ENCODE peak calls at places on chromosomes 4 and X, in four cellular contexts. One of them, this sample, is unnamed.

GRCh38 chrX:46577116-46578005 is 3.8 kb downstream of the CHST7 start:
- DNase-seq in spleen: no peak
- DNase-seq in Peyer's patch: no peak
- DNase-seq in PC-3: peak
- DNase-seq in this sample: peak

GRCh38 chr4:82123934-82124333 is 249.9 kb downstream of the HNRNPD start:
- DNase-seq in PC-3: no peak
- DNase-seq in Peyer's patch: no peak
- DNase-seq in spleen: no peak
- DNase-seq in this sample: no peak

GRCh38 chr4:91116861-91117260 is 989.7 kb downstream of the CCSER1 start:
- DNase-seq in PC-3: peak
- DNase-seq in Peyer's patch: no peak
- DNase-seq in spleen: no peak
- DNase-seq in this sample: no peak

GRCh38 chr4:168857546-168858314 is 152.3 kb downstream of the CBR4 start:
- DNase-seq in spleen: no peak
- DNase-seq in PC-3: no peak
- DNase-seq in Peyer's patch: no peak
- DNase-seq in this sample: peak

GRCh38 chr4:182085051-182085480 is 158.1 kb upstream of the TENM3 start:
- DNase-seq in PC-3: no peak
- DNase-seq in Peyer's patch: no peak
- DNase-seq in spleen: no peak
- DNase-seq in this sample: peak

GRCh38 chrX:101117701-101118100 is 19.7 kb downstream of the CENPI start:
- DNase-seq in Peyer's patch: no peak
- DNase-seq in spleen: no peak
- DNase-seq in PC-3: no peak
- DNase-seq in this sample: no peak

GRCh38 chr4:32073542-32073941 is 1353.4 kb downstream of the PCDH7 start:
- DNase-seq in Peyer's patch: no peak
- DNase-seq in spleen: no peak
- DNase-seq in PC-3: no peak
- DNase-seq in this sample: no peak

GRCh38 chr4:188372856-188373255 is 233.6 kb downstream of the TRIML1 start:
- DNase-seq in spleen: no peak
- DNase-seq in PC-3: peak
- DNase-seq in Peyer's patch: no peak
- DNase-seq in this sample: no peak

GRCh38 chr4:89134775-89135319 is 23.5 kb downstream of the TIGD2 start:
- DNase-seq in spleen: no peak
- DNase-seq in PC-3: no peak
- DNase-seq in Peyer's patch: no peak
- DNase-seq in this sample: peak

GRCh38 chr4:127698789-127699200 is 31.4 kb upstream of the SLC25A31 start:
- DNase-seq in spleen: no peak
- DNase-seq in PC-3: peak
- DNase-seq in Peyer's patch: no peak
- DNase-seq in this sample: peak

GRCh38 chr4:36399762-36400353 is 118.4 kb downstream of the DTHD1 start:
- DNase-seq in spleen: no peak
- DNase-seq in Peyer's patch: peak
- DNase-seq in PC-3: peak
- DNase-seq in this sample: no peak

GRCh38 chr4:10123227-10124101 is 6.9 kb upstream of the WDR1 start:
- DNase-seq in PC-3: no peak
- DNase-seq in spleen: no peak
- DNase-seq in Peyer's patch: peak
- DNase-seq in this sample: peak

GRCh38 chrX:65831268-65831667 is 163.8 kb downstream of the MSN start:
- DNase-seq in spleen: no peak
- DNase-seq in PC-3: no peak
- DNase-seq in Peyer's patch: no peak
- DNase-seq in this sample: no peak

GRCh38 chr4:38980903-38981676 is 51.1 kb downstream of the TMEM156 start:
- DNase-seq in spleen: no peak
- DNase-seq in Peyer's patch: no peak
- DNase-seq in PC-3: no peak
- DNase-seq in this sample: peak

GRCh38 chrX:38929966-38930421 is 128.7 kb downstream of the MID1IP1 start:
- DNase-seq in spleen: no peak
- DNase-seq in Peyer's patch: no peak
- DNase-seq in PC-3: peak
- DNase-seq in this sample: peak

GRCh38 chr4:169059294-169060201 is 49.5 kb upstream of the CBR4 start:
- DNase-seq in Peyer's patch: no peak
- DNase-seq in PC-3: no peak
- DNase-seq in spleen: no peak
- DNase-seq in this sample: no peak

GRCh38 chr4:32748061-32748460 is 2027.9 kb downstream of the PCDH7 start:
- DNase-seq in Peyer's patch: no peak
- DNase-seq in PC-3: no peak
- DNase-seq in spleen: peak
- DNase-seq in this sample: no peak

GRCh38 chr4:59381591-59381990 is 1818.5 kb upstream of the ADGRL3 start:
- DNase-seq in spleen: no peak
- DNase-seq in PC-3: peak
- DNase-seq in Peyer's patch: no peak
- DNase-seq in this sample: no peak

GRCh38 chrX:9851890-9852289 is 65.7 kb downstream of the SHROOM2 start:
- DNase-seq in Peyer's patch: no peak
- DNase-seq in PC-3: no peak
- DNase-seq in spleen: no peak
- DNase-seq in this sample: no peak

GRCh38 chr4:123786955-123787354 is 390.4 kb downstream of the SPRY1 start:
- DNase-seq in PC-3: no peak
- DNase-seq in spleen: no peak
- DNase-seq in Peyer's patch: peak
- DNase-seq in this sample: peak

GRCh38 chr4:176238819-176239218 is 30.2 kb downstream of the ASB5 start:
- DNase-seq in spleen: no peak
- DNase-seq in Peyer's patch: no peak
- DNase-seq in PC-3: peak
- DNase-seq in this sample: peak

GRCh38 chr4:156581693-156582092 is 389.9 kb downstream of the PDGFC start:
- DNase-seq in PC-3: peak
- DNase-seq in Peyer's patch: no peak
- DNase-seq in spleen: no peak
- DNase-seq in this sample: no peak

GRCh38 chrX:136762820-136763452 is 17.8 kb downstream of the ARHGEF6 start:
- DNase-seq in Peyer's patch: no peak
- DNase-seq in spleen: no peak
- DNase-seq in PC-3: no peak
- DNase-seq in this sample: no peak

GRCh38 chr4:78627966-78628678 is 76.6 kb downstream of the ANXA3 start:
- DNase-seq in PC-3: no peak
- DNase-seq in spleen: no peak
- DNase-seq in Peyer's patch: no peak
- DNase-seq in this sample: no peak

GRCh38 chrX:24347871-24348270 is 12.6 kb upstream of the SUPT20HL1 start:
- DNase-seq in PC-3: no peak
- DNase-seq in Peyer's patch: no peak
- DNase-seq in spleen: no peak
- DNase-seq in this sample: no peak

GRCh38 chr4:113445286-113445685 is 316.3 kb downstream of the CAMK2D start:
- DNase-seq in PC-3: peak
- DNase-seq in Peyer's patch: peak
- DNase-seq in spleen: no peak
- DNase-seq in this sample: peak

GRCh38 chrX:69539437-69539836 is 35.3 kb downstream of the NALF2 start:
- DNase-seq in PC-3: no peak
- DNase-seq in Peyer's patch: no peak
- DNase-seq in spleen: no peak
- DNase-seq in this sample: no peak

GRCh38 chr4:7389101-7389701 is 45.5 kb downstream of the PSAPL1 start:
- DNase-seq in spleen: peak
- DNase-seq in Peyer's patch: peak
- DNase-seq in PC-3: no peak
- DNase-seq in this sample: no peak

DNA sequence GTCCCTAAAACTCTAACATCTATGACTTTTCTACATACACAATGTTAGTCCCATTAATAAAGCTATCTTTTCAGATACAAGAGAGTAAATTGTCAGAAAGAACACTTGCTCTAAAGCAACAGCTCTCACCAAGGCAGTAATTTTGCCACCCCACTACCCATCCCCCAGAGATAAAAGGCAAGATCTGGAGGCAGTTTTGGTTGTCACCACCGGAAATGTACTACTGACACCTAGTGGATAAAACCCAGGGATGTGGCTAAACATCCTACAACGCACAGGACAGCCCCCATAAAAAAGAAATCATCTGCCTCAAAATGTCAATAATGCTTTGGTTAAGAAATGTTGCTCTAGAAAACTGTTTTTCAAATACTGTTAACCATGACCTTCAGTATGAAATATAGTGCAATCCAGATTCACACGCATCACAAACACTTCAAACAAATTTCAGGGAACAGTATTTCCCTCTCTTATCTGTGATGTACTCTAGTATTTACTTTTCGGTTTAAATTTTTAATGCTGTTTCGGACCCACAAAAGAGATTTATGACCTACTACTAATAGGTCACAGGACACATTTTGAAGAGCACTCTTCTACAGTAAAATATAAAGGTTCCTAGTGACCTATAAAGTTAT is 5.1 kb downstream of the FBXL5 start:
- DNase-seq in spleen: no peak
- DNase-seq in Peyer's patch: peak
- DNase-seq in PC-3: peak
- DNase-seq in this sample: peak
- H3K4me3 ChIP-seq in spleen: peak
- H3K4me3 ChIP-seq in Peyer's patch: no peak
- H3K4me3 ChIP-seq in PC-3: no peak
- H3K4me3 ChIP-seq in this sample: no peak

DNA sequence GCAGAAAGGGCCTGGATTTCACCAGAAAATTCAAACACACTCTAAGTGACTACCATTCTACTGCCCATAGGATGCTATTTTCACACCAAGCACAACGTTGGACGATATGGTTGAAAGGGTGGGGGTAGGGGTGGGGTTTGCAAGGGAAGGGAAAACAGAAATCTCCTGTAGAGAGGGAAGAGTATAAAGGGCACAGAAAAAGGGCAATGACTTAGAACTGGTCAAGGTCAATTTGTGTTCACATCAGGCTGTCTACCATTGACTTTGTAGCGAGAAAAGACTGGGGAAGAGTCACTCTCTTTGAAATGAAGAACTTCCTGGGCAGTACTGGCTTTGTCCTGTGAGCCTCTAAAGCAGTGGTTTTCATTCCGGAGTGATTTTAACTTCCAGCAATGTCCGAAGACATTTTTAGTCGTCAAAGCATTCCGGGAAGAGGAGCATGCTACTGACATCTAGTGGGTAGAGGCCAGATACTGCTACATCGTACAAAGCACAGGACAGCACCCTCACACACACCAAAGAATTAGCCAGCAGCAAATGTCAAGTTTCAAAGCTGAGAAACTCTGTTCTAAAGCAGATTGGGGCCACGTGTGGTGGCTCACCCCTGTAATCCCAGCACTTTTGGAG is 48.4 kb upstream of the SLC7A3 start:
- DNase-seq in spleen: no peak
- DNase-seq in Peyer's patch: no peak
- DNase-seq in PC-3: peak
- DNase-seq in this sample: peak
- TF ChIP-seq CTCF in spleen: no peak
- TF ChIP-seq CTCF in Peyer's patch: no peak
- TF ChIP-seq CTCF in PC-3: peak
- TF ChIP-seq CTCF in this sample: peak

GRCh38 chr4:147814334-147814733 is 82.4 kb downstream of the ARHGAP10 start:
- DNase-seq in PC-3: peak
- DNase-seq in spleen: no peak
- DNase-seq in Peyer's patch: no peak
- DNase-seq in this sample: no peak

GRCh38 chr4:147816382-147817254 is 84.7 kb downstream of the ARHGAP10 start:
- DNase-seq in Peyer's patch: no peak
- DNase-seq in spleen: no peak
- DNase-seq in PC-3: no peak
- DNase-seq in this sample: no peak

GRCh38 chr4:147811878-147812277 is 80.0 kb downstream of the ARHGAP10 start:
- DNase-seq in Peyer's patch: no peak
- DNase-seq in PC-3: no peak
- DNase-seq in spleen: no peak
- DNase-seq in this sample: no peak

GRCh38 chr4:147813107-147813773 is 81.4 kb downstream of the ARHGAP10 start:
- DNase-seq in Peyer's patch: no peak
- DNase-seq in PC-3: no peak
- DNase-seq in spleen: no peak
- DNase-seq in this sample: no peak

DNA sequence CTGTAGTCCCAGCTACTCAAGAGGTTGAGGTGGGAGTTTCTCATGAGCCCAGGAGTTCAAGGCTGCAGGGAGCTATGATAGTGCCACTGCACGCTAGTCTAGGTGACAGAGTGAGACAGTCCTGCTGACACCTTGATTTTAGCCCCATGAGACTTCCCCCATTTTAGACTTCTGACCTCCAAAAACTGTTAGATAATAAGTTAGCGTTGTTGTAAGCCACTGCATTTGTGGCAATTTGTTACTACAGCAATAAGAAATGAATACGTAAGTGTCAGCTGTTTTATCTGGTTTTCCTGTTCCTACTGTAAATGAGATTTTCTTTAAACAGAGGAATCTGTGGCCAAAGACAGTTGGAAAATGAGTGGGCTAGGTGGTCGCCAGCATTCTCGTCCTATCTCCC is 83.9 kb downstream of the ARHGAP10 start:
- DNase-seq in Peyer's patch: no peak
- DNase-seq in PC-3: no peak
- DNase-seq in spleen: no peak
- DNase-seq in this sample: no peak
- H3K27ac ChIP-seq in Peyer's patch: no peak
- H3K27ac ChIP-seq in PC-3: no peak
- H3K27ac ChIP-seq in spleen: no peak
- H3K27ac ChIP-seq in this sample: no peak

DNA sequence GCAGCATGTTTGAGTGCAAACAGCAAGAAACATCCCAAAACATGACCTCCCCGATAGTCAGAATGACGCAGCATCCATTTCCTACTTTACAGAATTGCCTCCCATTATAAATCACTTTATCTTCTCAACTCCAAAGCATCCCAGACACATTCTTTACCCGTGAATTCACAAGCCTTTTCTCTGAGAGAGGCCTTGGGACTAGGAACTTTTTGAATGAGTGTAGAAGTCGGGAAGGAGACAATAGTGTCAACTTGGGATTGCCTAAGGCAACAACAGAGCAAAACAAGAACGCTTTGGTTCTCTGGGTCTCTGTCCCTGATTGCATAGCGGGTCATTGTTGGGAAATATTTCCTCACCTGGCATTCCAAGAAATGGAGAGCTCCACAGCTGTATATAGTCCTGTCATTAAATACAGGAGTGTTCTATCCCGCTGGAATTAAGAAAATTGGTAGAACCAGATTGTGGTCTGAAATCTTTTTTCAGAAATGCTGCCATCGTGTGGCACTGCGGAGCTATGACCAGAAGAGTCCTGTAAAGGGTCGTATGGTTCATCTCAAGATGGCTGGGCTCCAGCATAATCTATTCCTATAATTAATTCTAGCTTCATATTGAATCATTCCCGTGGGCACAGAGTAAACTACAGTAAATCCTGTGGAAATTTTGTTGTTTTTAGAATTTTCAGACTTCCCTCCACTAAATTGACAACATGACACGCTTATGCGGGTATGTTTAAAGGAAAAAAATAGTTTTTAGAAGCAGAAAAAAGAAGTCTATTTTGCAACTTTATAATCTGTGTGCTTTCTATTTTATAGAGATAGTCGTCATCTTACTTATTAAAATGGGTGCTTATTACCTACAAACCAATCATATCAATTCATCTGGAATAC is 2.0 kb upstream of the SPP1 start:
- DNase-seq in PC-3: peak
- DNase-seq in Peyer's patch: peak
- DNase-seq in spleen: peak
- DNase-seq in this sample: peak
- H3K4me3 ChIP-seq in PC-3: no peak
- H3K4me3 ChIP-seq in Peyer's patch: no peak
- H3K4me3 ChIP-seq in spleen: peak
- H3K4me3 ChIP-seq in this sample: peak

This sample was measured in brain microvascular endothelial cell.